ENCODE peak calls at places on chromosomes 12 and 14, in six cellular contexts. E, R, B, I, H and Y are unnamed samples.

GRCh38 chr14:60094306-60094897 is 2.7 kb downstream of the PCNX4 start:
- DNase-seq in R (no peak), H (no peak), I (peak; percentile 27), E (peak; percentile 34), B (no peak), Y (no peak)

GRCh38 chr12:79690156-79690605 is 583 bp downstream of the PAWR start:
- DNase-seq in B (no peak), H (peak; percentile 41), R (no peak), I (peak; percentile 84), E (peak; percentile 44), Y (no peak)

GRCh38 chr14:30227871-30228270 is 300.2 kb upstream of the PRKD1 start:
- DNase-seq in R (peak; percentile 16), B (no peak), I (no peak), H (no peak), E (peak; percentile 55), Y (no peak)

GRCh38 chr14:47676301-47676617 is 854 bp upstream of the MDGA2 start:
- DNase-seq in B (no peak), H (no peak), E (no peak), R (no peak), I (no peak), Y (no peak)

GRCh38 chr14:97251423-97252155 is 454.4 kb downstream of the VRK1 start:
- DNase-seq in H (no peak), E (no peak), I (peak; percentile 39), B (no peak), R (no peak), Y (no peak)

GRCh38 chr14:96168581-96168980 is 36.1 kb upstream of the BDKRB2 start:
- DNase-seq in R (no peak), B (no peak), E (no peak), H (no peak), I (no peak), Y (no peak)

GRCh38 chr12:126156806-126157574 is 1091.8 kb downstream of the AACS start:
- DNase-seq in E (no peak), H (no peak), I (peak; percentile 8), R (no peak), B (no peak), Y (no peak)

GRCh38 chr12:45354399-45354798 is 138.5 kb downstream of the ANO6 start:
- DNase-seq in E (no peak), H (no peak), B (no peak), I (no peak), R (no peak), Y (no peak)

GRCh38 chr12:132851465-132851864 is 22.8 kb upstream of the GOLGA3 start:
- DNase-seq in E (no peak), R (no peak), B (no peak), I (no peak), H (no peak), Y (no peak)

GRCh38 chr12:43306066-43306465 is 245.9 kb downstream of the ADAMTS20 start:
- DNase-seq in H (no peak), E (no peak), B (no peak), R (no peak), I (no peak), Y (no peak)

GRCh38 chr14:54975856-54976255 is 51.0 kb downstream of the WDHD1 start:
- DNase-seq in I (no peak), R (no peak), B (no peak), H (no peak), E (no peak), Y (no peak)

GRCh38 chr12:47987411-47988072 is 16.7 kb downstream of the COL2A1 start:
- DNase-seq in H (no peak), B (no peak), I (no peak), E (no peak), R (no peak), Y (no peak)

GRCh38 chr12:42730286-42730685 is 140.7 kb upstream of the PRICKLE1 start:
- DNase-seq in I (no peak), H (no peak), B (no peak), E (no peak), R (no peak), Y (no peak)

GRCh38 chr12:6085841-6086240 is 38.6 kb downstream of the VWF start:
- DNase-seq in R (no peak), H (no peak), B (no peak), I (no peak), E (peak; percentile 14), Y (no peak)

GRCh38 chr12:98955284-98955683 is 310.2 kb downstream of the APAF1 start:
- DNase-seq in R (no peak), B (no peak), E (no peak), H (no peak), I (peak; percentile 49), Y (peak; percentile 11)

GRCh38 chr12:52439420-52439819 is 5.2 kb upstream of the KRT75 start:
- DNase-seq in R (no peak), E (no peak), H (no peak), B (no peak), I (no peak), Y (no peak)

GRCh38 chr12:65956056-65956738 is 131.9 kb downstream of the HMGA2 start:
- DNase-seq in H (no peak), R (no peak), I (no peak), E (no peak), B (no peak), Y (no peak)

GRCh38 chr12:65952737-65953209 is 128.5 kb downstream of the HMGA2 start:
- DNase-seq in R (no peak), H (no peak), B (no peak), E (no peak), I (no peak), Y (no peak)

GRCh38 chr12:65953621-65954020 is 129.3 kb downstream of the HMGA2 start:
- DNase-seq in B (no peak), E (no peak), H (no peak), I (no peak), R (no peak), Y (no peak)

GRCh38 chr12:65958456-65958855 is 134.2 kb downstream of the HMGA2 start:
- DNase-seq in R (no peak), I (no peak), H (no peak), E (no peak), B (no peak), Y (no peak)

GRCh38 chr12:65955418-65955817 is 131.1 kb downstream of the HMGA2 start:
- DNase-seq in H (no peak), B (no peak), R (no peak), I (no peak), E (no peak), Y (peak; percentile 38)
- H3K4me1 ChIP-seq in H (no peaks in the 10 kb centered on the region), B (no peaks in the 10 kb centered on the region), R (no peaks in the 10 kb centered on the region), I (no peaks in the 10 kb centered on the region), E (no peaks in the 10 kb centered on the region), Y (peaks cover 24% of the 10 kb centered on the region)

DNA sequence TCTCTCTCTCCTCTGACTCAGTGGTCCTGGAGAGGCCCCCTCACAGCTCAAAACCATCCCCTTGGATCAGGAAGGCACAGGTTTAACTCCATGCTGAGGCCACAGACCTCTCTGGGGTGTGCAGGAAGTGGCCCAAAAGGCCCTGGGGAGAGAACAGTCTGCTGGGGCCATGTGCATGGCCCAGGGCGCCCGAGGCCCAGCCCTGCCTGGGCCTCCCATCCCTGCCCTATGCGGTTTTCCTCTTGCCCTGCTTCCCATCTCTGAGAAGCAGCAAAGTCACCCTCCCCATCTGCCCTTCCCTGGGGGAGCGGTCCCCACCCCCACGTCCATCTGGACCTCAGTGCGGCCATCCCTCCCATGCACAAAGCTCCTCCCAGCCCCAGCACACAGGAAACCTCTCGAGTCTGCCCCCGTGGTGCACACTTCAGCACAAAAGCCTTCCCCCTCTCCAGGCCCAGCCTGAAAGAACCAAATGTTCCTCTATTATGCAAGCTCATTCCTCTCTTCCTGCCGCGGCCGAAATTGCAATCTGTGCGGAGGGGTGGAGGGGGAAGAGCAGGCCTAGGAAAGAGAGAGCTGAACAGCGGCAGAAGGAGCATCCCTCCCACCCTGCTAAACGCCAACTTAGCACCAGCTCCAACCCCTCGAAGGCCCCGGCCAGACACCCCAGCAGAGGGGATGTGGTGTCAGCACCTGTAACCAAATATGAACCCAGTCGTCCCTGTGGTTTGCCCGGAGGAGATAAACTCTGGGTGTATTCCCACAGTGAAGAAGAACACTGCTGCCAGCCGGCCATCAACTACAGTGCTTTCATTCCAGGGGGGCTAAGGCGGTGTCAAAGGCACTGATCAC is 108.5 kb downstream of the SCARB1 start:
- DNase-seq in I (peak; percentile 71), B (peak; percentile 95), E (peak; percentile 75), R (peak; percentile 89), H (peak; percentile 46), Y (peak; percentile 63)
- H3K4me1 ChIP-seq in I (peaks cover 11% of the 10 kb centered on the region), B (peaks cover 59% of the 10 kb centered on the region), E (peaks cover 55% of the 10 kb centered on the region), R (peaks cover 63% of the 10 kb centered on the region), H (peaks cover 24% of the 10 kb centered on the region), Y (peaks cover 8% of the 10 kb centered on the region)

DNA sequence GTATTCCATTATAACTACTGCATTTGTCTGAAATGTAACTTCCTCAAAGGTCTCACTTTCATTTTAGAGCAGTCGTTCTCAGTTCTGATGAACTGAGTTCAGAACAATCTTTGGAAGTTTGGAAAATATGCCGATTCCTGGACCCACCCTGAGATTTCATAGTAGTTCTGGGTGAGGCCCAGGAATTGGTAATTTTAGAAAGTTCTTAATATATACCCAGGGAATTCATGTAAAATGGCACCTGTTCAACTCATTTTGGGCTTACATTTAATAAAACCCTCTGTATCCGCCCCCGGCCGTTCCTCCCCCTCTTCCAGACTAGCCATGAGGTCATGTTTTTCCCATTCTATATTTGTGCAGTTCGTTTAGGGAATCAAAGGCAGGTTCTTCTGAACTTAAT is 5.9 kb downstream of the GSG1 start:
- DNase-seq in R (peak; percentile 30), B (no peak), I (no peak), E (no peak), H (no peak), Y (no peak)
- H3K4me1 ChIP-seq in R (peaks cover 59% of the 10 kb centered on the region), B (peaks cover 63% of the 10 kb centered on the region), I (peaks cover 24% of the 10 kb centered on the region), E (peaks cover 54% of the 10 kb centered on the region), H (peaks cover 18% of the 10 kb centered on the region), Y (peaks cover 24% of the 10 kb centered on the region)

GRCh38 chr12:118374909-118375308 is 1.4 kb upstream of the SUDS3 start:
- DNase-seq in R (no peak), H (no peak), B (no peak), E (no peak), I (no peak), Y (no peak)
- H3K4me1 ChIP-seq in R (peaks cover 79% of the 10 kb centered on the region), H (peaks cover 25% of the 10 kb centered on the region), B (peaks cover 43% of the 10 kb centered on the region), E (peaks cover 40% of the 10 kb centered on the region), I (peaks cover 12% of the 10 kb centered on the region), Y (peaks cover 38% of the 10 kb centered on the region)

GRCh38 chr12:49341777-49342065 is 4.7 kb upstream of the C1QL4 start:
- DNase-seq in B (peak; percentile 66), R (no peak), H (no peak), I (no peak), E (peak; percentile 19), Y (no peak)
- H3K4me1 ChIP-seq in B (peaks cover 40% of the 10 kb centered on the region), R (peaks cover 52% of the 10 kb centered on the region), H (peaks cover 48% of the 10 kb centered on the region), I (peaks cover 53% of the 10 kb centered on the region), E (peaks cover 49% of the 10 kb centered on the region), Y (peaks cover 7% of the 10 kb centered on the region)

GRCh38 chr12:108826115-108826806 is 31.1 kb downstream of the SSH1 start:
- DNase-seq in H (no peak), B (no peak), I (no peak), E (peak; percentile 76), R (peak; percentile 57), Y (no peak)
- H3K4me1 ChIP-seq in H (peaks cover 40% of the 10 kb centered on the region), B (peaks cover 74% of the 10 kb centered on the region), I (peaks cover 27% of the 10 kb centered on the region), E (peaks cover 75% of the 10 kb centered on the region), R (peaks cover 99% of the 10 kb centered on the region), Y (no peaks in the 10 kb centered on the region)